ENCODE peak calls at places on chromosomes 11 and 22, in ten cellular contexts. I is stomach, E is breast epithelium, D is thyroid gland, W is ovary, N is HCT116, G is spleen, F is body of pancreas, B is H1, T is adrenal gland. U is an unnamed sample.
A peak's percentile ranks its signal among the peaks of the same experiment; 100 is the strongest.

GRCh38 chr22:38203090-38203810 is 1.5 kb downstream of the MAFF start:
- DNase-seq in D (peak; percentile 83), B (peak; percentile 73), N (no peak), E (peak; percentile 76), W (peak; percentile 59), T (peak; percentile 53), F (peak; percentile 79), I (peak; percentile 85), G (peak; percentile 89), U (peak; percentile 83)

GRCh38 chr11:94305146-94305545 is 766 bp downstream of the IZUMO1R start:
- DNase-seq in F (no peak), N (no peak), E (no peak), G (no peak), W (no peak), D (no peak), B (no peak), T (no peak), I (no peak), U (no peak)

GRCh38 chr11:36417154-36417553 is 92.9 kb downstream of the TRAF6 start:
- DNase-seq in E (no peak), N (no peak), I (no peak), T (no peak), W (no peak), B (no peak), F (no peak), G (no peak), D (no peak), U (no peak)

GRCh38 chr11:8018742-8019631 is 31.9 kb downstream of the EIF3F start:
- DNase-seq in G (peak; percentile 82), E (peak; percentile 64), B (peak; percentile 87), W (peak; percentile 83), I (peak; percentile 61), N (no peak), T (peak; percentile 79), D (peak; percentile 71), F (peak; percentile 78), U (peak; percentile 54)

GRCh38 chr11:18789942-18790341 is 1.7 kb downstream of the PTPN5 start:
- DNase-seq in W (no peak), T (no peak), G (no peak), I (no peak), E (no peak), D (no peak), F (no peak), N (no peak), B (no peak), U (no peak)

GRCh38 chr11:32385998-32386397 is 49.3 kb downstream of the WT1 start:
- DNase-seq in G (no peak), I (no peak), T (no peak), B (no peak), N (peak; percentile 38), E (no peak), D (peak; percentile 17), W (no peak), F (peak; percentile 11), U (no peak)

GRCh38 chr11:32615422-32615821 is 31.8 kb downstream of the EIF3M start:
- DNase-seq in G (no peak), F (no peak), B (no peak), T (no peak), E (no peak), I (no peak), N (no peak), D (no peak), W (no peak), U (no peak)

GRCh38 chr11:853682-854448 is 11.2 kb downstream of the TSPAN4 start:
- DNase-seq in F (no peak), I (no peak), B (no peak), G (no peak), E (no peak), W (no peak), N (no peak), T (no peak), D (no peak), U (no peak)

GRCh38 chr11:126305699-126306098 is 1.8 kb downstream of the DCPS start:
- DNase-seq in G (no peak), I (no peak), E (no peak), T (no peak), N (no peak), W (no peak), D (no peak), B (no peak), F (no peak), U (no peak)

GRCh38 chr11:116107229-116107628 is 603.0 kb upstream of the CADM1 start:
- DNase-seq in N (no peak), D (no peak), I (no peak), T (no peak), F (no peak), B (no peak), G (no peak), E (no peak), W (no peak), U (no peak)

GRCh38 chr11:2738551-2739431 is 39.0 kb upstream of the KCNQ1OT1 start:
- DNase-seq in E (no peak), B (no peak), F (no peak), D (no peak), I (no peak), N (no peak), T (no peak), W (peak; percentile 28), G (no peak), U (no peak)

GRCh38 chr11:1706634-1707400 is 9.8 kb downstream of the KRTAP5-6 start:
- DNase-seq in D (no peak), N (no peak), E (no peak), T (no peak), I (no peak), F (peak; percentile 36), B (no peak), G (peak; percentile 76), W (no peak), U (peak; percentile 50)

GRCh38 chr11:121032546-121032945 is 8.6 kb downstream of the TBCEL start:
- DNase-seq in B (no peak), N (no peak), G (no peak), T (no peak), D (no peak), F (peak; percentile 5), I (no peak), E (no peak), W (no peak), U (no peak)

GRCh38 chr11:45173064-45173463 is 26.6 kb downstream of the PRDM11 start:
- DNase-seq in T (no peak), W (no peak), D (no peak), I (no peak), N (no peak), B (no peak), E (no peak), F (no peak), G (no peak), U (no peak)

GRCh38 chr22:26673485-26673884 is 16.1 kb downstream of the MIAT start:
- DNase-seq in T (no peak), G (no peak), B (no peak), F (no peak), W (no peak), N (no peak), E (no peak), D (no peak), I (no peak), U (no peak)

GRCh38 chr11:122672892-122673291 is 17.4 kb downstream of the UBASH3B start:
- DNase-seq in G (no peak), N (no peak), D (no peak), W (no peak), B (no peak), T (peak; percentile 19), F (peak; percentile 40), I (no peak), E (no peak), U (no peak)
- H3K4me3 ChIP-seq in G (no peak overlapping the region), N (no peak overlapping the region), D (no peak overlapping the region), W (no peak overlapping the region), B (no peak overlapping the region), T (no peak overlapping the region), F (no peak overlapping the region), I (no peak overlapping the region), E (no peak overlapping the region), U (no peak overlapping the region)

GRCh38 chr11:46616551-46617450 is at the start of gene HARBI1:
- DNase-seq in G (peak; percentile 99), B (peak; percentile 90), T (peak; percentile 89), N (peak; percentile 82), F (peak; percentile 92), W (peak; percentile 83), E (peak; percentile 88), I (peak; percentile 93), D (peak; percentile 89), U (peak; percentile 91)
- TF ChIP-seq POLR2A in G (no peak), B (no peak), T (peak; percentile 72), N (no peak), F (peak; percentile 73), W (peak; percentile 35), E (no peak), I (peak; percentile 37), D (peak; percentile 55), U (peak; percentile 62)

GRCh38 chr11:105035262-105035620 is 297 bp upstream of the CASP1 start:
- DNase-seq in T (no peak), B (no peak), D (no peak), W (no peak), I (no peak), E (no peak), N (no peak), F (no peak), G (no peak), U (no peak)
- H3K4me3 ChIP-seq in T (peak overlapping the region; percentile 53), B (no peak overlapping the region), D (no peak overlapping the region), W (peak overlapping the region; percentile 30), I (peak overlapping the region; percentile 43), E (peak overlapping the region; percentile 64), N (no peak overlapping the region), F (no peak overlapping the region), G (peak overlapping the region; percentile 44), U (peak overlapping the region; percentile 56)

DNA sequence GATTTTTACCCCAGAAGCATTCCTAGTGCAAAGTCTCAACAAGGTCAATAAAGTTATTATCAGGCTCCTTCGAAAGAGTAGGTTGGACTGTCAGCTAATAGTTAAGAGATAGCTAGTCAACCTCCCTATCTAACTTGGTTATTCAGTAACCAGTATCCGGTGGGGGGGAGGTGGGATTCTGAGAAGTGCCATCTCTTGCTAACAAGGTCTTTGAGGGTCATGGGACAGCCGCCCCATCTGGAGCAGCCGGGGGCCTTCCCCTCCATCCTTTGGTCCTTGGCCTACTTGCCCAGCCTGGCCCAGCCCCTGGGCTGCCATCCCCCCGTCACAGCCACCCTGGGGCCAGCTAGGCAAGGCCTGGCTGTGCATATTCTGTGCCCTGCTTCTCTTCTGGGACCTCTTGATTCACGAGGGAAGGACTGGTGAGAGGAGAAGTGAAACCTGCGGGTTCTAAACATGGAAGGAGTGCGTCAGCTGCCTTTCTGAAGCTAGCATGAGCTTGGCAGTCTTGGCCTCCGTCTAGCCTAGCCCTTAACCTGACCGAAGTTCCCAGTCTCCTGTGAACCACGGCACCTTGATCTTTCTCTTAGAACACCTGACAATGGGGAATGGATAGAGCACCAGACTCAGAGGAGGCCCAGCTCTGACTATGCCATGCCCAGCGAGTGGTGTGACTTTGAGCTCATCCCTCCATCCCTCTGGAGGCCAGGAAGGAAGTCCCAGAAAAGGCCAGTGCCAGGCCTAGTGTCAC is 9.3 kb downstream of the SLC37A2 start:
- DNase-seq in F (peak; percentile 64), D (no peak), B (no peak), G (peak; percentile 84), E (no peak), I (no peak), N (no peak), W (no peak), T (no peak), U (no peak)
- TF ChIP-seq POLR2A in F (no peak), D (no peak), B (no peak), G (no peak), E (no peak), I (no peak), N (no peak), W (no peak), T (no peak), U (no peak)

GRCh38 chr22:50483106-50483505 is 1.8 kb downstream of the ADM2 start:
- DNase-seq in N (no peak), I (no peak), W (no peak), G (no peak), F (no peak), D (no peak), E (no peak), T (no peak), B (no peak), U (no peak)
- H3K4me3 ChIP-seq in N (no peak overlapping the region), I (no peak overlapping the region), W (no peak overlapping the region), G (no peak overlapping the region), F (no peak overlapping the region), D (no peak overlapping the region), E (no peak overlapping the region), T (no peak overlapping the region), B (no peak overlapping the region), U (no peak overlapping the region)

U was measured in right lobe of liver.